ENCODE peak calls at places on chromosomes 3 and 15, in six cellular contexts. X is NCI-H748 treated with DMSO at 0.1 percent for 48 hours, U is NAMALWA, A is NCI-H1417, Y is right cardiac atrium, Q is T47D. D is an unnamed sample.

GRCh38 chr3:59320080-59320479 is 270.3 kb upstream of the CFAP20DC start:
- DNase-seq in X (peak), U (no peak), A (peak), Y (no peak), Q (peak), D (peak)

GRCh38 chr15:81475471-81475870 is 101.5 kb upstream of the TMC3 start:
- DNase-seq in X (no peak), U (no peak), A (no peak), Y (no peak), Q (no peak), D (no peak)

GRCh38 chr15:25378501-25378901 is 60.3 kb downstream of the UBE3A start:
- DNase-seq in X (no peak), U (no peak), A (no peak), Y (no peak), Q (no peak), D (no peak)

GRCh38 chr15:84034831-84035753 is 200.5 kb upstream of the GOLGA6L4 start:
- DNase-seq in X (peak), U (peak), A (peak), Y (no peak), Q (peak), D (no peak)

GRCh38 chr3:134327594-134327975 is 46.7 kb downstream of the AMOTL2 start:
- DNase-seq in X (no peak), U (no peak), A (no peak), Y (no peak), Q (peak), D (no peak)

GRCh38 chr3:189664311-189664710 is 33.1 kb downstream of the TP63 start:
- DNase-seq in X (no peak), U (no peak), A (no peak), Y (peak), Q (no peak), D (no peak)

GRCh38 chr3:146166450-146167222 is 5.7 kb upstream of the PLOD2 start:
- DNase-seq in X (no peak), U (no peak), A (no peak), Y (no peak), Q (no peak), D (no peak)

GRCh38 chr3:35659808-35660207 is 20.5 kb downstream of the ARPP21 start:
- DNase-seq in X (no peak), U (peak), A (peak), Y (no peak), Q (peak), D (no peak)

GRCh38 chr3:118537454-118537853 is 497.2 kb downstream of the IGSF11 start:
- DNase-seq in X (no peak), U (no peak), A (no peak), Y (no peak), Q (no peak), D (no peak)

GRCh38 chr3:110414851-110415250 is 656.8 kb upstream of the NECTIN3 start:
- DNase-seq in X (no peak), U (no peak), A (no peak), Y (no peak), Q (no peak), D (no peak)

GRCh38 chr15:23035964-23036566 is 3.3 kb downstream of the TUBGCP5 start:
- DNase-seq in X (no peak), U (peak), A (peak), Y (peak), Q (peak), D (no peak)

GRCh38 chr3:123028233-123028828 is 768 bp upstream of the SEMA5B start:
- DNase-seq in X (peak), U (peak), A (peak), Y (peak), Q (peak), D (peak)

GRCh38 chr3:126816956-126817777 is 113.1 kb downstream of the CHCHD6 start:
- DNase-seq in X (no peak), U (no peak), A (peak), Y (no peak), Q (no peak), D (peak)

GRCh38 chr3:190491533-190492054 is 22.3 kb upstream of the IL1RAP start:
- DNase-seq in X (no peak), U (no peak), A (no peak), Y (no peak), Q (no peak), D (no peak)

GRCh38 chr3:5186089-5186853 is 1.2 kb upstream of the EDEM1 start:
- DNase-seq in X (no peak), U (peak), A (peak), Y (no peak), Q (no peak), D (no peak)

GRCh38 chr3:69568458-69568857 is 170.8 kb upstream of the MITF start:
- DNase-seq in X (no peak), U (no peak), A (no peak), Y (no peak), Q (no peak), D (no peak)

D was measured in DMS79 treated with DMSO at 0.1 percent for 48 hours.